ENCODE peak calls at places on chromosome 18, in five cellular contexts. B, A, S, M and D are unnamed samples.

GRCh38 chr18:79510046-79510685 is 114.4 kb downstream of the NFATC1 start:
- DNase-seq in B (no peak), A (no peak), S (no peak), M (no peak), D (no peak)

GRCh38 chr18:60649107-60649506 is 276.5 kb upstream of the MC4R start:
- DNase-seq in B (no peak), A (no peak), S (no peak), M (no peak), D (no peak)

GRCh38 chr18:52716926-52717325 is 376.9 kb downstream of the DCC start:
- DNase-seq in B (peak; percentile 27), A (no peak), S (no peak), M (peak; percentile 73), D (peak; percentile 17)

GRCh38 chr18:63447066-63447465 is 24.8 kb upstream of the VPS4B start:
- DNase-seq in B (no peak), A (no peak), S (no peak), M (no peak), D (no peak)

GRCh38 chr18:2570772-2571199 is 519 bp downstream of the METTL4 start:
- DNase-seq in B (peak; percentile 82), A (peak; percentile 17), S (peak; percentile 83), M (peak; percentile 75), D (peak; percentile 73)

GRCh38 chr18:36283448-36283847 is 14.1 kb upstream of the FHOD3 start:
- DNase-seq in B (no peak), A (no peak), S (no peak), M (no peak), D (no peak)

GRCh38 chr18:39455300-39455699 is 1889.7 kb upstream of the CELF4 start:
- DNase-seq in B (no peak), A (no peak), S (peak; percentile 26), M (no peak), D (peak; percentile 10)

GRCh38 chr18:34493566-34494358 is 216.3 kb upstream of the DTNA start:
- DNase-seq in B (peak; percentile 82), A (no peak), S (peak; percentile 9), M (no peak), D (peak; percentile 79)

GRCh38 chr18:31247574-31248199 is 70.3 kb upstream of the DSG1 start:
- DNase-seq in B (no peak), A (no peak), S (peak; percentile 45), M (no peak), D (no peak)

GRCh38 chr18:2883137-2883671 is 36.4 kb downstream of the EMILIN2 start:
- DNase-seq in B (no peak), A (no peak), S (no peak), M (peak; percentile 19), D (no peak)

GRCh38 chr18:34729264-34729663 is 19.2 kb downstream of the DTNA start:
- DNase-seq in B (peak; percentile 87), A (no peak), S (peak; percentile 59), M (peak; percentile 27), D (no peak)

GRCh38 chr18:37578886-37579513 is 13.4 kb upstream of the CELF4 start:
- DNase-seq in B (peak; percentile 44), A (no peak), S (peak; percentile 8), M (no peak), D (peak; percentile 44)

GRCh38 chr18:74803769-74804168 is 206.1 kb downstream of the ZNF407 start:
- DNase-seq in B (no peak), A (no peak), S (no peak), M (no peak), D (peak; percentile 37)

GRCh38 chr18:24427484-24427883 is 1.0 kb downstream of the IMPACT start:
- DNase-seq in B (peak; percentile 46), A (no peak), S (peak; percentile 42), M (no peak), D (no peak)

GRCh38 chr18:62061812-62062211 is 125.0 kb downstream of the PIGN start:
- DNase-seq in B (no peak), A (no peak), S (no peak), M (no peak), D (no peak)

GRCh38 chr18:712401-713134 is at the start of gene ENOSF1:
- DNase-seq in B (peak; percentile 94), A (peak; percentile 38), S (peak; percentile 82), M (peak; percentile 93), D (peak; percentile 88)

GRCh38 chr18:46156124-46156745 is 52.0 kb downstream of the HAUS1 start:
- DNase-seq in B (no peak), A (no peak), S (no peak), M (no peak), D (no peak)

GRCh38 chr18:44599409-44599808 is 81.3 kb upstream of the SETBP1 start:
- DNase-seq in B (peak; percentile 23), A (no peak), S (no peak), M (no peak), D (no peak)

GRCh38 chr18:33532978-33533377 is 45.0 kb upstream of the ASXL3 start:
- DNase-seq in B (no peak), A (no peak), S (no peak), M (peak; percentile 11), D (no peak)

GRCh38 chr18:50022985-50023384 is 172.0 kb downstream of the MYO5B start:
- DNase-seq in B (no peak), A (no peak), S (no peak), M (no peak), D (no peak)

GRCh38 chr18:57806891-57807280 is 3.8 kb upstream of the ATP8B1 start:
- DNase-seq in B (no peak), A (no peak), S (peak; percentile 59), M (no peak), D (no peak)

GRCh38 chr18:79713341-79713740 is 33.7 kb downstream of the CTDP1 start:
- DNase-seq in B (no peak), A (no peak), S (no peak), M (no peak), D (no peak)

GRCh38 chr18:43322133-43322532 is 44.8 kb upstream of the SYT4 start:
- DNase-seq in B (no peak), A (no peak), S (no peak), M (no peak), D (no peak)

GRCh38 chr18:79378416-79379250 is 17.1 kb upstream of the NFATC1 start:
- DNase-seq in B (peak; percentile 88), A (no peak), S (peak; percentile 79), M (peak; percentile 80), D (peak; percentile 74)

GRCh38 chr18:46344416-46345180 is 240.4 kb downstream of the HAUS1 start:
- DNase-seq in B (no peak), A (no peak), S (no peak), M (no peak), D (no peak)

GRCh38 chr18:62881509-62882016 is 166.2 kb downstream of the PHLPP1 start:
- DNase-seq in B (peak; percentile 71), A (no peak), S (peak; percentile 84), M (no peak), D (peak; percentile 13)

GRCh38 chr18:12325726-12326245 is 17.7 kb downstream of the TUBB6 start:
- DNase-seq in B (no peak), A (no peak), S (no peak), M (no peak), D (no peak)
- H3K36me3 ChIP-seq in B (peaks cover 12% of the 10 kb centered on the region), A (peaks cover 19% of the 10 kb centered on the region), S (peaks cover 89% of the 10 kb centered on the region), M (peaks cover 30% of the 10 kb centered on the region), D (peaks cover 20% of the 10 kb centered on the region)

GRCh38 chr18:21805771-21806366 is 65.3 kb downstream of the MIB1 start:
- DNase-seq in B (peak; percentile 8), A (no peak), S (no peak), M (no peak), D (no peak)
- H3K36me3 ChIP-seq in B (no peaks in the 10 kb centered on the region), A (peaks cover 9% of the 10 kb centered on the region), S (peaks cover 62% of the 10 kb centered on the region), M (peaks cover 53% of the 10 kb centered on the region), D (no peaks in the 10 kb centered on the region)

GRCh38 chr18:8785261-8785660 is 79.9 kb downstream of the MTCL1 start:
- DNase-seq in B (no peak), A (no peak), S (no peak), M (no peak), D (no peak)

GRCh38 chr18:8787764-8788163 is 82.4 kb downstream of the MTCL1 start:
- DNase-seq in B (no peak), A (no peak), S (no peak), M (no peak), D (no peak)

GRCh38 chr18:8788503-8789429 is 83.4 kb downstream of the MTCL1 start:
- DNase-seq in B (no peak), A (no peak), S (no peak), M (no peak), D (no peak)

GRCh38 chr18:8785855-8786765 is 80.8 kb downstream of the MTCL1 start:
- DNase-seq in B (no peak), A (no peak), S (no peak), M (no peak), D (no peak)

DNA sequence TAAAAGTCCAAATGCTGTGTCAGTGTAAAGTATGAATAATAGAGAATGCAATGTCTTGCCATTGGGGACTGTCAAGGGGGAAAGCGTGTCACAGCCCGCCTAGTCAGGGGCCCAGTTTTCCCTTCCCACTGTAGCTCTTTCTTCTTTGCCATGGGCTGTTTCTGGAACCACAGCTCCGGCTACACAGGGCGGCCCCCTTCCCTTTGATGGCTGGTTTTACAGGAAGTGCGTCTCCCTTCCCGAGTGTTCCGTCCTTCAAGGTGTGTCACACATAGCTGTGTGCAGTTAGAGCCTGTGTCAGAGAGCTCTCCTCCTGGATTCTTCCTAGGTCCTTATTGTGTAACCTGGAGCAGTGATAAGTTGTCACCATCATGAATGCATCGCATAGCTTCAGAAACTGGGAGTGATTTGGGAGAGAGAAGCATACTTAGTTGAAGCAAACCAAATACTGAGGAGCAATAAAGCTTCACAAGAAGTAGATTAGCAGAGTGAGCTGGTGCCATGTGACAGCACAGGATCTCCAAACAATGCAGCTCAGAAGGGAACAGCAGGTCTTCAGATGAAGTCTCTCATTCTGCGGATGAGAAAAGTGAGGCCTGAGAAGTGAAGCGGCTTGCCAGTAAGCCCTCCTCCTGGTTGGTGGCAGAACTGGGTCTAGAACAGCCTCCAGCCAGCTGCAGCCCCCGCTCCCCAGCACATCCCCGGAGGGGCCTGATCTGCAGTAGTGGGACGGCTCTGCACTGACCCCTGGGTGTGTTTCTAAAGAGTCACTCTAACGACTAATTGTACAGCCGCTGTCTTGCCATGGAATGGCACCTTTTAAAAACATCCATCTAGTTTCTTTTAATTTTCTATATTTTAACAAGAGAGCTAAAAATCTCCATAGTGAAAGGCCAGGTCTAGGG is 81.7 kb downstream of the MTCL1 start:
- DNase-seq in B (no peak), A (no peak), S (no peak), M (peak; percentile 48), D (no peak)
- H3K36me3 ChIP-seq in B (peaks cover 3% of the 10 kb centered on the region), A (peaks cover 3% of the 10 kb centered on the region), S (peaks cover 97% of the 10 kb centered on the region), M (no peaks in the 10 kb centered on the region), D (no peaks in the 10 kb centered on the region)

GRCh38 chr18:48361801-48362200 is 47.4 kb downstream of the ZBTB7C start:
- DNase-seq in B (no peak), A (no peak), S (no peak), M (no peak), D (no peak)

GRCh38 chr18:48356909-48357631 is 52.1 kb downstream of the ZBTB7C start:
- DNase-seq in B (peak; percentile 85), A (no peak), S (no peak), M (no peak), D (no peak)

GRCh38 chr18:48358868-48359267 is 50.3 kb downstream of the ZBTB7C start:
- DNase-seq in B (peak; percentile 51), A (no peak), S (no peak), M (no peak), D (no peak)

GRCh38 chr18:48360376-48361021 is 48.7 kb downstream of the ZBTB7C start:
- DNase-seq in B (no peak), A (no peak), S (no peak), M (no peak), D (no peak)

GRCh38 chr18:48359626-48360025 is 49.6 kb downstream of the ZBTB7C start:
- DNase-seq in B (no peak), A (no peak), S (no peak), M (no peak), D (no peak)
- H3K36me3 ChIP-seq in B (no peaks in the 10 kb centered on the region), A (no peaks in the 10 kb centered on the region), S (no peaks in the 10 kb centered on the region), M (no peaks in the 10 kb centered on the region), D (no peaks in the 10 kb centered on the region)

GRCh38 chr18:12342661-12343060 is 34.4 kb downstream of the AFG3L2 start:
- DNase-seq in B (no peak), A (no peak), S (no peak), M (no peak), D (no peak)
- H3K36me3 ChIP-seq in B (peaks cover 20% of the 10 kb centered on the region), A (peaks cover 10% of the 10 kb centered on the region), S (peaks cover 84% of the 10 kb centered on the region), M (peaks cover 63% of the 10 kb centered on the region), D (peaks cover 30% of the 10 kb centered on the region)